ENCODE peak calls at places on chromosomes 16 and 17, in six cellular contexts. One of them, this sample, is unnamed. For H3K27me3, the result is how much of the 10 kb centered on the place peaks cover.

GRCh38 chr16:25009822-25010221 is 5.3 kb downstream of the ARHGAP17 start:
- DNase-seq in GM06990: no peak
- DNase-seq in IMR-90: peak
- DNase-seq in heart left ventricle: no peak
- DNase-seq in pancreas: no peak
- DNase-seq in A673: peak
- DNase-seq in this sample: no peak

GRCh38 chr16:24360936-24361335 is 104.8 kb downstream of the CACNG3 start:
- DNase-seq in GM06990: no peak
- DNase-seq in pancreas: no peak
- DNase-seq in heart left ventricle: no peak
- DNase-seq in A673: no peak
- DNase-seq in IMR-90: no peak
- DNase-seq in this sample: no peak

GRCh38 chr17:59093145-59093701 is 13.5 kb downstream of the TRIM37 start:
- DNase-seq in GM06990: no peak
- DNase-seq in IMR-90: no peak
- DNase-seq in heart left ventricle: no peak
- DNase-seq in pancreas: no peak
- DNase-seq in A673: no peak
- DNase-seq in this sample: no peak

GRCh38 chr17:8875957-8876356 is 8.5 kb upstream of the PIK3R6 start:
- DNase-seq in IMR-90: peak
- DNase-seq in A673: no peak
- DNase-seq in GM06990: no peak
- DNase-seq in pancreas: no peak
- DNase-seq in heart left ventricle: no peak
- DNase-seq in this sample: peak

GRCh38 chr16:19008770-19009169 is 25.0 kb downstream of the TMC7 start:
- DNase-seq in pancreas: no peak
- DNase-seq in A673: no peak
- DNase-seq in heart left ventricle: no peak
- DNase-seq in GM06990: no peak
- DNase-seq in IMR-90: peak
- DNase-seq in this sample: peak

GRCh38 chr16:81894592-81894991 is 115.5 kb downstream of the PLCG2 start:
- DNase-seq in heart left ventricle: no peak
- DNase-seq in A673: no peak
- DNase-seq in GM06990: no peak
- DNase-seq in pancreas: no peak
- DNase-seq in IMR-90: no peak
- DNase-seq in this sample: no peak

GRCh38 chr17:31078290-31078689 is 16.5 kb upstream of the NF1 start:
- DNase-seq in pancreas: no peak
- DNase-seq in heart left ventricle: no peak
- DNase-seq in IMR-90: peak
- DNase-seq in GM06990: no peak
- DNase-seq in A673: no peak
- DNase-seq in this sample: peak

GRCh38 chr17:75003957-75004355 is 8.5 kb upstream of the MRPL58 start:
- DNase-seq in heart left ventricle: no peak
- DNase-seq in GM06990: no peak
- DNase-seq in A673: no peak
- DNase-seq in pancreas: no peak
- DNase-seq in IMR-90: no peak
- DNase-seq in this sample: no peak

GRCh38 chr17:8857919-8858318 is 9.6 kb downstream of the PIK3R6 start:
- DNase-seq in A673: peak
- DNase-seq in GM06990: peak
- DNase-seq in heart left ventricle: peak
- DNase-seq in IMR-90: peak
- DNase-seq in pancreas: no peak
- DNase-seq in this sample: peak

GRCh38 chr17:43822566-43823190 is 10.3 kb downstream of the MPP3 start:
- DNase-seq in IMR-90: peak
- DNase-seq in GM06990: no peak
- DNase-seq in heart left ventricle: peak
- DNase-seq in A673: no peak
- DNase-seq in pancreas: no peak
- DNase-seq in this sample: no peak

GRCh38 chr17:2174471-2175293 is 119.8 kb downstream of the HIC1 start:
- DNase-seq in IMR-90: peak
- DNase-seq in GM06990: no peak
- DNase-seq in A673: no peak
- DNase-seq in pancreas: peak
- DNase-seq in heart left ventricle: peak
- DNase-seq in this sample: peak

GRCh38 chr16:74623214-74623842 is 16.4 kb upstream of the GLG1 start:
- DNase-seq in heart left ventricle: no peak
- DNase-seq in pancreas: no peak
- DNase-seq in A673: peak
- DNase-seq in GM06990: no peak
- DNase-seq in IMR-90: peak
- DNase-seq in this sample: peak

GRCh38 chr17:608911-609882 is 105.4 kb downstream of the VPS53 start:
- DNase-seq in IMR-90: peak
- DNase-seq in GM06990: no peak
- DNase-seq in heart left ventricle: no peak
- DNase-seq in A673: no peak
- DNase-seq in pancreas: no peak
- DNase-seq in this sample: no peak

GRCh38 chr17:75086496-75087181 is 1.1 kb upstream of the SLC16A5 start:
- DNase-seq in pancreas: no peak
- DNase-seq in GM06990: no peak
- DNase-seq in heart left ventricle: no peak
- DNase-seq in IMR-90: no peak
- DNase-seq in A673: no peak
- DNase-seq in this sample: no peak

GRCh38 chr16:89869911-89870310 is 3.5 kb upstream of the TCF25 start:
- DNase-seq in GM06990: no peak
- DNase-seq in heart left ventricle: no peak
- DNase-seq in IMR-90: no peak
- DNase-seq in pancreas: no peak
- DNase-seq in A673: no peak
- DNase-seq in this sample: no peak
- H3K4me3 ChIP-seq in GM06990: no peak
- H3K4me3 ChIP-seq in heart left ventricle: no peak
- H3K4me3 ChIP-seq in IMR-90: no peak
- H3K4me3 ChIP-seq in pancreas: no peak
- H3K4me3 ChIP-seq in A673: no peak
- H3K4me3 ChIP-seq in this sample: no peak

DNA sequence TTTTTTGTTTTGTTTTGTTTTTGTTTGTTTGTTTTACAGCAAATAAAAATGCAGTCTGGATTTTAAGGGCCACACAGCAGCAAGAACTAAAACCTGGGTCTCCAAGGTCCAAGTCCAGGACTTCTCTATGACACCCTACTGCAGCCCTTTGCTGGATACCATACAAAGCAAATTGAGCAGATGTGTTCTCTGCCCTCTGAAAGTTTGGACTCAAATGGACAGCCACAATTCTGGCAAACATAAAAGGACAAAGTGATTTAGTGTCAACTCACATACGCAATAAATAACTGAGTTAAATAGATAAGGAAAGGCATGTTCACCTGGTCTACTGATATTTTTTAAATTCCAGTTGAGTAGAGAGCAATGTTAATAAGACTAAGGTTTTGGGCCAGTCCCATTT is 7.7 kb upstream of the ZNF652 start:
- DNase-seq in GM06990: no peak
- DNase-seq in pancreas: no peak
- DNase-seq in heart left ventricle: no peak
- DNase-seq in A673: no peak
- DNase-seq in IMR-90: no peak
- DNase-seq in this sample: no peak
- H3K27me3 ChIP-seq in GM06990: under half
- H3K27me3 ChIP-seq in pancreas: under half
- H3K27me3 ChIP-seq in heart left ventricle: under half
- H3K27me3 ChIP-seq in A673: under half
- H3K27me3 ChIP-seq in IMR-90: under half
- H3K27me3 ChIP-seq in this sample: under half

GRCh38 chr17:73215414-73215813 is 22.6 kb downstream of the COG1 start:
- DNase-seq in pancreas: no peak
- DNase-seq in IMR-90: no peak
- DNase-seq in A673: no peak
- DNase-seq in GM06990: no peak
- DNase-seq in heart left ventricle: no peak
- DNase-seq in this sample: no peak
- TF ChIP-seq CTCF in pancreas: no peak
- TF ChIP-seq CTCF in IMR-90: no peak
- TF ChIP-seq CTCF in A673: no peak
- TF ChIP-seq CTCF in GM06990: peak
- TF ChIP-seq CTCF in heart left ventricle: peak
- TF ChIP-seq CTCF in this sample: peak

DNA sequence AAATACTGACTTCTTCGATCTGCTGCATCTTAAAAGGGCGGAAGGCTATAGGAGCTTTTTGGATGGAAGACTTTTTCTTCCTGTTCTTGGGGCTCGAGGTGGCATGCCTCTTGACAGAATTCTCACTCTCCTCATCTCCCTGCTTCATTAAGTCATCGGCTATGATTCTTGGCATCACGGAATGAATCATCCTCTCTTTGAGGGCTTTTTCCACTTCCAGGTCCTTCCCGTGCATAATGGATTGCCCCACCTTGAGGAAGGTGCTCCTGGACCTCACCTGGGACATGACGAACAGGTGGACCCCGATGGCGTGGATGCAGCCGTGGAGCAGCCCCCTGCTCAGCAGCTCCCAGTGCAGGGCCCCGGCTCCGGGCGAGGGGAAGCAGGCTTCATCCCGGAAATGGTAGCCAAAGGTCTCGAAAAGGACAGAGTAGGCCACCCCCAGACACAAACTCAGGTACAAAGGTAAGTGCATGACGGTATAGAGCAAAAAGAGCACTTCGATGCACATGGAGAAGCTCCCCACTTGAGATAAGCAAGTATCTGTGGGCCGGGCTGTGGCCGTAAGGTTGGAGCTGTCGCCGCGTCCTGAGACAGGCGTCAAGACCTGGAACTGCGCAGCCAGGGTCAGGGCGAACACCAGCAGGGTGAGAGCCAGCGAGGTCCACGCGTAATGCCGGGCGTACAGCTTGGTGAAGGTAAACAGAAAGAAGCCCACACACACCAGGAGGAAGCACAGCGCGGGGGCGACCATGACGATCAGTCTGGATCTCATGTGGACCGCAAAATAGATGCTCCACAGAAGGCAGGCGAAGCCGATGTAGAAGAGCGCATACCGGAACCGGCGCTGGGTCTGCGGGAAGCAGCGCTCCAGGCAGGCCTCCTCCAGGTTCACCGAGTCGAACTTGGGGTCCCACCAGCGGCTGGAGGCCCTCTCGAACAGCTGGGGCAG is 1.7 kb downstream of the ADCY9 start:
- DNase-seq in heart left ventricle: peak
- DNase-seq in A673: no peak
- DNase-seq in GM06990: no peak
- DNase-seq in IMR-90: no peak
- DNase-seq in pancreas: peak
- DNase-seq in this sample: no peak
- H3K4me3 ChIP-seq in heart left ventricle: peak
- H3K4me3 ChIP-seq in A673: peak
- H3K4me3 ChIP-seq in GM06990: no peak
- H3K4me3 ChIP-seq in IMR-90: peak
- H3K4me3 ChIP-seq in pancreas: peak
- H3K4me3 ChIP-seq in this sample: no peak

DNA sequence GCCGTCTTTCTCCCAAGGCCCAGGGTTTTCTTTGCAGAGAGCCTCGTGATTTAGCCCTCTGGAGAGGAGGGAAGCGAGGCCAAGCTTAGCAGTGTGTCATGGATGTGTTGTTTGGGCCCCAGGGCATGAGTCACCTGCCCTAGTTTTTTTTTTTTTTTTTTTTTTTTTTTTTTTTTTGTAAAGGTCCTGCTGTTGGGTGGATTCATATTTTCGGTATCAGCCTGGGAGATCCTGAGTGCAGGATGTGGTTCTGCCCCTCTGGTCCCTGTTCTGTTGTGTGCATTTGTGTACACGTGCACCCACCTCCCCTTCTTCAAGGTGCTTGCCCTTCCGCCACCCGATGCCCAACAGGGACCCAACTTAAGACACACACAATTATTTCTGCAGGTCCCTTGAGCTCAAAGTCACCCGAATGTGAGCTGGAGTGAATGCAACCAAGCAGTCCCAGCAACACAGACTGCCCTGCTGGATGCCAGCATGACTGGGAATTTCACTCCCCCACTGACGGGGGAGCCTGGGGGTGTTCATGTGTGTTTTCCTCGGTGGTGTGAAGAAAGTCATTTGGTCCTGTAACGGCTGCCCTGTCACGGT is 265.8 kb upstream of the TNRC6C start:
- DNase-seq in IMR-90: peak
- DNase-seq in heart left ventricle: no peak
- DNase-seq in pancreas: no peak
- DNase-seq in A673: no peak
- DNase-seq in GM06990: no peak
- DNase-seq in this sample: peak
- H3K27me3 ChIP-seq in IMR-90: half or more
- H3K27me3 ChIP-seq in heart left ventricle: under half
- H3K27me3 ChIP-seq in pancreas: under half
- H3K27me3 ChIP-seq in A673: under half
- H3K27me3 ChIP-seq in GM06990: under half
- H3K27me3 ChIP-seq in this sample: under half

DNA sequence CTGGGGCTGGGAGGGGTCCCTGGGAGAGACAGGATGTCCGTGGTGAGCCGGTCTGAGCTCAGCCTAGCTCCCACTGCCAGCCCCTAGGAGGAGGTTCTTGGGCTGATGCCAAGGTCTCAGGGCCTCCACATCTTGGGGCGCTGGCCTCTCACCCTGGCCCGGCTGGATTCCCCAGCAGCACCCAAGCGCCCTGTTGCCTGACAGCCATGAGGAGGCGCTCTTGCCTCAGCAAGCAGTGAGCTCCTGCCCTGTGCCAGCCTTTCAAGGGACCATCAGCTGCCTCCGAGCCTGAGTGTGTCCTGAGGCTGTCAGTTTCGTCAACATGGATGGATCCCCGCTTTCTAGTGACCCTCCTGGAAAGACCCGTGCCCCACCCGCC is 234.9 kb upstream of the CIBAR2 start:
- DNase-seq in pancreas: peak
- DNase-seq in heart left ventricle: no peak
- DNase-seq in IMR-90: no peak
- DNase-seq in A673: peak
- DNase-seq in GM06990: no peak
- DNase-seq in this sample: peak
- TF ChIP-seq CTCF in pancreas: no peak
- TF ChIP-seq CTCF in heart left ventricle: no peak
- TF ChIP-seq CTCF in IMR-90: peak
- TF ChIP-seq CTCF in A673: peak
- TF ChIP-seq CTCF in GM06990: peak
- TF ChIP-seq CTCF in this sample: peak

GRCh38 chr16:58338205-58338604 is 43.4 kb upstream of the PRSS54 start:
- DNase-seq in A673: no peak
- DNase-seq in GM06990: no peak
- DNase-seq in heart left ventricle: no peak
- DNase-seq in pancreas: no peak
- DNase-seq in IMR-90: no peak
- DNase-seq in this sample: no peak

GRCh38 chr16:58336332-58337089 is 41.7 kb upstream of the PRSS54 start:
- DNase-seq in IMR-90: peak
- DNase-seq in A673: peak
- DNase-seq in GM06990: peak
- DNase-seq in heart left ventricle: peak
- DNase-seq in pancreas: peak
- DNase-seq in this sample: peak

GRCh38 chr16:58333937-58334336 is 39.1 kb upstream of the PRSS54 start:
- DNase-seq in GM06990: no peak
- DNase-seq in heart left ventricle: no peak
- DNase-seq in IMR-90: no peak
- DNase-seq in A673: no peak
- DNase-seq in pancreas: no peak
- DNase-seq in this sample: no peak

GRCh38 chr16:58337090-58337444 is 42.2 kb upstream of the PRSS54 start:
- DNase-seq in A673: no peak
- DNase-seq in heart left ventricle: no peak
- DNase-seq in pancreas: no peak
- DNase-seq in GM06990: no peak
- DNase-seq in IMR-90: no peak
- DNase-seq in this sample: no peak

GRCh38 chr16:58339452-58339938 is 44.7 kb upstream of the PRSS54 start:
- DNase-seq in heart left ventricle: peak
- DNase-seq in IMR-90: no peak
- DNase-seq in A673: peak
- DNase-seq in pancreas: no peak
- DNase-seq in GM06990: no peak
- DNase-seq in this sample: peak
- H3K4me3 ChIP-seq in heart left ventricle: no peak
- H3K4me3 ChIP-seq in IMR-90: no peak
- H3K4me3 ChIP-seq in A673: no peak
- H3K4me3 ChIP-seq in pancreas: no peak
- H3K4me3 ChIP-seq in GM06990: no peak
- H3K4me3 ChIP-seq in this sample: no peak